ENCODE peak calls at places on chromosomes 4 and X, in five cellular contexts. T, W, Z, M and B are unnamed samples.

GRCh38 chrX:153944140-153944799 is at the start of gene RENBP:
- DNase-seq in T (peak; percentile 52), W (peak; percentile 63), Z (no peak), M (no peak), B (no peak)

GRCh38 chr4:4269856-4270255 is 20.1 kb downstream of the LYAR start:
- DNase-seq in T (no peak), W (no peak), Z (no peak), M (no peak), B (no peak)

GRCh38 chrX:87813566-87813965 is 296.0 kb downstream of the KLHL4 start:
- DNase-seq in T (no peak), W (no peak), Z (no peak), M (no peak), B (peak; percentile 5)

GRCh38 chrX:148495156-148495555 is 5.3 kb upstream of the AFF2 start:
- DNase-seq in T (no peak), W (no peak), Z (no peak), M (no peak), B (no peak)

GRCh38 chr4:174496631-174497442 is 25.5 kb downstream of the HPGD start:
- DNase-seq in T (no peak), W (peak; percentile 36), Z (no peak), M (peak; percentile 37), B (no peak)

GRCh38 chr4:22668301-22668700 is 24.4 kb upstream of the GBA3 start:
- DNase-seq in T (no peak), W (no peak), Z (peak; percentile 22), M (no peak), B (no peak)

GRCh38 chr4:48215977-48216376 is 53.7 kb downstream of the TEC start:
- DNase-seq in T (no peak), W (no peak), Z (no peak), M (no peak), B (no peak)

GRCh38 chr4:7893539-7893938 is 46.1 kb downstream of the AFAP1 start:
- DNase-seq in T (no peak), W (no peak), Z (peak; percentile 43), M (no peak), B (no peak)

GRCh38 chr4:76596713-76597112 is 161.7 kb downstream of the SHROOM3 start:
- DNase-seq in T (no peak), W (no peak), Z (no peak), M (no peak), B (no peak)

GRCh38 chr4:76600447-76600846 is 165.4 kb downstream of the SHROOM3 start:
- DNase-seq in T (no peak), W (peak; percentile 40), Z (no peak), M (no peak), B (no peak)

GRCh38 chr4:76595435-76595834 is 160.4 kb downstream of the SHROOM3 start:
- DNase-seq in T (no peak), W (no peak), Z (no peak), M (no peak), B (no peak)

GRCh38 chr4:76594152-76594551 is 159.1 kb downstream of the SHROOM3 start:
- DNase-seq in T (no peak), W (peak; percentile 47), Z (no peak), M (no peak), B (no peak)

DNA sequence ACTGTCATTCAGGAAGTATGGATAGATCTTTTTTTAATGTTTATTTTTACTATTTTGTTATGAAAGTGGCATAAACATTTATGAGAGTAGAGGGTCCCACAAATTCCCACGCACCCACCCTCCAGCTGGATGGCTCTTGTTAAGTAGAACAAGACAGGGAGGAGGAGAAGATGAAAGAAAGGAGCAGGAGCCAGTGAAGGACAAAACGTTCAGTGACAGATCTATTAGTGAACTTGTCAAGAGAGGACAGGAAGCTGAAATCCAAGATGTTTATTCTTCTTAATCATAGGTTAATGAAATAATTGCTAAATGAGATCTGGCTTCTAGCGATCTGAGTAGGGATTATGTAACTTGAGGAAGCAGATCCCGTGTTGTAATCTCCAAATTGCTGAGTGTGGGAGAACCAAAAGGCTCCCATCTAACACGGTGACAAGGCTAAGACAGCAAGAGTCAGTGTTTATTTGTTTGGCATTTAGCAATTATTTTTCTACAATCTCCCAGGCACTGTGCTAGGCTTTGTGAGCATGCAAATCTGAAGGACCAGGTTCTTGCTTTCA is 162.5 kb downstream of the SHROOM3 start:
- DNase-seq in T (peak; percentile 25), W (no peak), Z (no peak), M (no peak), B (no peak)
- H3K27ac ChIP-seq in T (no peak overlapping the region), W (peak overlapping the region; percentile 95), Z (no peak overlapping the region), M (no peak overlapping the region), B (no peak overlapping the region)

GRCh38 chr4:125526420-125526819 is 211.7 kb downstream of the FAT4 start:
- DNase-seq in T (peak; percentile 9), W (no peak), Z (no peak), M (no peak), B (no peak)
- TF ChIP-seq CTCF in T (peak; percentile 25), W (peak; percentile 5), Z (no peak), M (no peak), B (no peak)

DNA sequence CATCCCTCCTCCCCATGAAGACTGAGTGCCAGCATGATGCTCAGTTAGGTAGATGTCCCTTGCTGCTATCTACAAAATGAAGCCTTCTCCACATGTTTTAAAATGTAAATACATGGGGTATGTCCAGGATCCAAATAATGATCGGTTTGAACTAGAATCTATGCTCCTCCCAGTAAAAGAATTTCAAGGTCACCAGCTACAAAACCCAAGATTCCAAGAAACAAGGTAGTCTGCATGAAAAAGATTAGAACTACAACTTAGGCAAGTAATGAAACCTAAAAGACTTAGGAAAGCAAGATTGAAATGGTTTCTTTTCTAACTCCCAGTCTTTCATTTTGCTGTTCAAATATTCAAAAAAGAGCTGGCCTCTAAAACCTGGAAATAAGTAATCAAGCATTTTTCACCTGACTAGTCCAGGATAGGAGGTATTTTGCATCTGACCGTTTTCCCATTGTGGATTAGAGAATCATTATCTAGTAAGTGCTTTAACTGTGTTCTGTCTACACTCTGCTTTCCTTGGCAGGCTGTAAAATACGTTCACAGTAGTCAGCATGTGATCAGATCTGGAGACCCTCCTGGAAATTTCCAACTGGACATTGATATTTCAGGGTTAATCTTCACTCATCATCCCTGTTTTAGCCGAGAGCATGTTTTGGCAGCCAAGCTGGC is 57.4 kb downstream of the CC2D2A start:
- DNase-seq in T (no peak), W (no peak), Z (no peak), M (no peak), B (no peak)
- H3K27ac ChIP-seq in T (no peak overlapping the region), W (peak overlapping the region; percentile 16), Z (no peak overlapping the region), M (no peak overlapping the region), B (no peak overlapping the region)

GRCh38 chr4:110631582-110632505 is 9.0 kb upstream of the PITX2 start:
- DNase-seq in T (peak; percentile 92), W (peak; percentile 93), Z (peak; percentile 84), M (peak; percentile 82), B (peak; percentile 76)
- TF ChIP-seq CTCF in T (peak; percentile 97), W (peak; percentile 99), Z (peak; percentile 96), M (peak; percentile 79), B (peak; percentile 63)